ENCODE peak calls at places on chromosomes 7 and 10, in four cellular contexts. One of them, this sample, is unnamed.
A peak's percentile ranks its signal among the peaks of the same experiment; 100 is the strongest.

GRCh38 chr10:116098411-116099019 is 174.5 kb downstream of the GFRA1 start:
- DNase-seq in NCI-H1105: no peak
- DNase-seq in OCI-LY7: no peak
- DNase-seq in endothelial cell: no peak
- DNase-seq in this sample: no peak

GRCh38 chr7:85184599-85185354 is 2.1 kb downstream of the SEMA3D start:
- DNase-seq in NCI-H1105: peak; percentile 16
- DNase-seq in OCI-LY7: no peak
- DNase-seq in endothelial cell: peak; percentile 49
- DNase-seq in this sample: no peak

GRCh38 chr10:79446451-79447020 is 1.1 kb upstream of the ZCCHC24 start:
- DNase-seq in NCI-H1105: no peak
- DNase-seq in OCI-LY7: no peak
- DNase-seq in endothelial cell: peak; percentile 60
- DNase-seq in this sample: no peak

GRCh38 chr7:158929306-158929705 is 72.9 kb downstream of the DYNC2I1 start:
- DNase-seq in NCI-H1105: no peak
- DNase-seq in OCI-LY7: no peak
- DNase-seq in endothelial cell: no peak
- DNase-seq in this sample: no peak

GRCh38 chr7:105647591-105647990 is 66.3 kb upstream of the EFCAB10 start:
- DNase-seq in NCI-H1105: peak; percentile 21
- DNase-seq in OCI-LY7: no peak
- DNase-seq in endothelial cell: no peak
- DNase-seq in this sample: no peak

GRCh38 chr7:135709508-135709907 is 18.5 kb downstream of the SLC13A4 start:
- DNase-seq in NCI-H1105: no peak
- DNase-seq in OCI-LY7: no peak
- DNase-seq in endothelial cell: no peak
- DNase-seq in this sample: no peak

GRCh38 chr7:4738711-4739527 is 36.5 kb upstream of the AP5Z1 start:
- DNase-seq in NCI-H1105: no peak
- DNase-seq in OCI-LY7: no peak
- DNase-seq in endothelial cell: no peak
- DNase-seq in this sample: no peak

GRCh38 chr7:101924171-101924570 is 106.7 kb downstream of the CUX1 start:
- DNase-seq in NCI-H1105: no peak
- DNase-seq in OCI-LY7: no peak
- DNase-seq in endothelial cell: no peak
- DNase-seq in this sample: peak; percentile 34

GRCh38 chr10:42637648-42638052 is 720 bp downstream of the ZNF33B start:
- DNase-seq in NCI-H1105: no peak
- DNase-seq in OCI-LY7: no peak
- DNase-seq in endothelial cell: no peak
- DNase-seq in this sample: no peak

GRCh38 chr7:47073284-47073683 is 508.6 kb downstream of the TNS3 start:
- DNase-seq in NCI-H1105: no peak
- DNase-seq in OCI-LY7: no peak
- DNase-seq in endothelial cell: no peak
- DNase-seq in this sample: no peak

GRCh38 chr10:14603539-14604102 is 171.1 kb downstream of the FAM107B start:
- DNase-seq in NCI-H1105: no peak
- DNase-seq in OCI-LY7: peak; percentile 49
- DNase-seq in endothelial cell: no peak
- DNase-seq in this sample: peak; percentile 42

GRCh38 chr10:130568246-130568645 is 432.1 kb downstream of the GLRX3 start:
- DNase-seq in NCI-H1105: no peak
- DNase-seq in OCI-LY7: no peak
- DNase-seq in endothelial cell: no peak
- DNase-seq in this sample: no peak

GRCh38 chr7:128353189-128353588 is 8.3 kb downstream of the PRRT4 start:
- DNase-seq in NCI-H1105: no peak
- DNase-seq in OCI-LY7: no peak
- DNase-seq in endothelial cell: no peak
- DNase-seq in this sample: no peak

GRCh38 chr7:97512441-97513207 is 219.3 kb upstream of the TAC1 start:
- DNase-seq in NCI-H1105: no peak
- DNase-seq in OCI-LY7: no peak
- DNase-seq in endothelial cell: no peak
- DNase-seq in this sample: no peak

GRCh38 chr10:47346572-47347302 is 1.4 kb upstream of the RBP3 start:
- DNase-seq in NCI-H1105: peak; percentile 71
- DNase-seq in OCI-LY7: no peak
- DNase-seq in endothelial cell: no peak
- DNase-seq in this sample: peak; percentile 16

GRCh38 chr7:132328047-132328620 is 248.1 kb downstream of the PLXNA4 start:
- DNase-seq in NCI-H1105: no peak
- DNase-seq in OCI-LY7: no peak
- DNase-seq in endothelial cell: no peak
- DNase-seq in this sample: no peak

GRCh38 chr10:121608669-121609190 is 10.5 kb upstream of the FGFR2 start:
- DNase-seq in NCI-H1105: no peak
- DNase-seq in OCI-LY7: peak; percentile 26
- DNase-seq in endothelial cell: peak; percentile 63
- DNase-seq in this sample: no peak

GRCh38 chr7:143408686-143409551 is at the start of gene EPHA1:
- DNase-seq in NCI-H1105: peak; percentile 70
- DNase-seq in OCI-LY7: no peak
- DNase-seq in endothelial cell: no peak
- DNase-seq in this sample: no peak